ENCODE peak calls at places on chromosomes 6 and 20, in five cellular contexts. W, V, O, Y and S are unnamed samples.

GRCh38 chr6:1552296-1552761 is 57.4 kb upstream of the FOXC1 start:
- DNase-seq in Y (peak), W (no peak), O (no peak), V (no peak), S (no peak)

GRCh38 chr6:70180904-70181599 is 121.8 kb downstream of the COL9A1 start:
- DNase-seq in V (no peak), W (no peak), O (no peak), Y (no peak), S (no peak)

GRCh38 chr6:83708546-83708969 is 343 bp downstream of the SNAP91 start:
- DNase-seq in V (no peak), O (no peak), Y (no peak), W (no peak), S (no peak)

GRCh38 chr20:51104960-51105460 is 82.1 kb upstream of the KCNG1 start:
- DNase-seq in W (no peak), Y (no peak), V (no peak), O (no peak), S (no peak)

GRCh38 chr20:32149566-32150170 is 40.2 kb downstream of the TM9SF4 start:
- DNase-seq in W (no peak), Y (no peak), V (peak), O (no peak), S (no peak)

GRCh38 chr20:59680852-59681251 is 76.5 kb downstream of the PHACTR3 start:
- DNase-seq in W (no peak), Y (no peak), O (peak), V (no peak), S (no peak)

GRCh38 chr20:44091026-44091425 is 96.0 kb downstream of the JPH2 start:
- DNase-seq in Y (no peak), O (peak), W (no peak), V (no peak), S (no peak)

GRCh38 chr6:127366281-127367022 is 23.0 kb upstream of the ECHDC1 start:
- DNase-seq in O (peak), V (no peak), W (no peak), Y (peak), S (no peak)

GRCh38 chr20:49028684-49029083 is 17.4 kb upstream of the CSE1L start:
- DNase-seq in O (no peak), Y (peak), W (no peak), V (no peak), S (no peak)

GRCh38 chr6:167590193-167590592 is 236.5 kb upstream of the AFDN start:
- DNase-seq in V (no peak), W (no peak), Y (no peak), O (no peak), S (peak)

GRCh38 chr20:56091635-56092180 is 86.4 kb upstream of the CBLN4 start:
- DNase-seq in Y (peak), V (no peak), O (no peak), W (no peak), S (no peak)

GRCh38 chr6:142846883-142847287 is 98.1 kb downstream of the HIVEP2 start:
- DNase-seq in W (peak), O (peak), Y (peak), V (no peak), S (no peak)

GRCh38 chr6:157380458-157380778 is 572 bp upstream of the ZDHHC14 start:
- DNase-seq in W (no peak), Y (no peak), O (no peak), V (no peak), S (no peak)

GRCh38 chr6:154480144-154480639 is 30.3 kb downstream of the CNKSR3 start:
- DNase-seq in W (no peak), O (no peak), V (peak), Y (no peak), S (no peak)

GRCh38 chr6:32196682-32197616 is 4.5 kb upstream of the GPSM3 start:
- DNase-seq in W (peak), O (no peak), Y (no peak), V (peak), S (no peak)

GRCh38 chr6:157203312-157203744 is 120.0 kb downstream of the TMEM242 start:
- DNase-seq in O (no peak), Y (no peak), V (no peak), W (no peak), S (no peak)

GRCh38 chr6:2817778-2818443 is 23.8 kb downstream of the SERPINB1 start:
- DNase-seq in W (no peak), Y (peak), O (no peak), V (no peak), S (no peak)

GRCh38 chr6:28985396-28986164 is 19.5 kb downstream of the ZNF311 start:
- DNase-seq in Y (peak), W (peak), V (peak), O (peak), S (peak)

GRCh38 chr20:53984354-53984753 is 86.0 kb downstream of the BCAS1 start:
- DNase-seq in O (no peak), W (no peak), Y (no peak), V (no peak), S (no peak)

GRCh38 chr6:131443014-131443413 is 130.0 kb upstream of the ARG1 start:
- DNase-seq in V (no peak), Y (no peak), W (no peak), O (no peak), S (no peak)

GRCh38 chr6:26183581-26184408 is 96.6 kb downstream of the HFE start:
- DNase-seq in O (peak), Y (peak), V (peak), W (peak), S (no peak)

GRCh38 chr20:4451487-4451886 is 270.2 kb upstream of the PRND start:
- DNase-seq in Y (peak), O (no peak), W (no peak), V (no peak), S (peak)

GRCh38 chr20:4445331-4445730 is 276.4 kb upstream of the PRND start:
- DNase-seq in O (no peak), V (no peak), W (no peak), Y (no peak), S (peak)

GRCh38 chr20:4445780-4446179 is 275.9 kb upstream of the PRND start:
- DNase-seq in V (no peak), O (no peak), Y (no peak), W (no peak), S (peak)

GRCh38 chr20:4453369-4453768 is 268.3 kb upstream of the PRND start:
- DNase-seq in V (no peak), Y (no peak), W (no peak), O (no peak), S (no peak)

DNA sequence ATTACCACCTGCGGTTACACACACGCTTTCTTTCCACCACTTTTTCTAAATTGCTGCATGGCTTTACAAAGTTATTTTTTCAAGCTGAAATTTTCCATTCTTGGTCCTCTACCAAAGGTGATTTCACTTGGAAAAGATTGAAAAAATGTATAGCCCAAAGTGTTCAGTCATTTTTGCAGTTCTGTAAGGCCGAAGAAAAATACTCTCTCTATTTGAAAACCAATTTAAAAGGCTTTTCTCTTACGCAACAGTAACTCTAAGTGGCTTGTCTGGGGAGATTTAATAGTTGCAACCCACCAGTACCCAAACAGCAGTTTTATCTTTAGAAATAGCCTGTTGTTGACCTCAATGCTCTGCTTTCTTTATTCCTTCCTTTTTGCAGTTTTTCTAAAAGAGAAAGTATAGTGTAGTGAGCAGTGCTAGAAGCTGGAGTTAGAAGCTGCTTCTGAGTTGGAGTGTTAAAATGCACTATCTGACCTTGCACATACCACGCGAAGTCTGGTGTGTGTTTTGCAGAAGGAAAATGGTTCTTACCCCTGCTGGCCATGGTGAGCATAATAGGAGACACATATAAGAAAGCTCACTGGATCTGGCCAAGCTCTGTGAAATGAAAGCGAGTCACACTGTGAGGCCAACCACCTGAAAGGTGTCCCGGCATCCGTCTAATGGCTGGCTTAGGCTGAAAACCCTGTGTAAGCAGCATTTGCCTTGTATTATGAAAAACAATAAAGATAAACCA is 271.6 kb upstream of the PRND start:
- DNase-seq in Y (peak), O (no peak), V (no peak), W (no peak), S (peak)
- TF ChIP-seq CTCF in Y (peak), O (peak), V (no peak), W (no peak), S (no peak)

GRCh38 chr6:12614468-12614867 is 102.1 kb upstream of the PHACTR1 start:
- DNase-seq in V (no peak), W (no peak), Y (no peak), O (no peak), S (no peak)
- H3K4me3 ChIP-seq in V (no peak), W (no peak), Y (no peak), O (no peak), S (no peak)

DNA sequence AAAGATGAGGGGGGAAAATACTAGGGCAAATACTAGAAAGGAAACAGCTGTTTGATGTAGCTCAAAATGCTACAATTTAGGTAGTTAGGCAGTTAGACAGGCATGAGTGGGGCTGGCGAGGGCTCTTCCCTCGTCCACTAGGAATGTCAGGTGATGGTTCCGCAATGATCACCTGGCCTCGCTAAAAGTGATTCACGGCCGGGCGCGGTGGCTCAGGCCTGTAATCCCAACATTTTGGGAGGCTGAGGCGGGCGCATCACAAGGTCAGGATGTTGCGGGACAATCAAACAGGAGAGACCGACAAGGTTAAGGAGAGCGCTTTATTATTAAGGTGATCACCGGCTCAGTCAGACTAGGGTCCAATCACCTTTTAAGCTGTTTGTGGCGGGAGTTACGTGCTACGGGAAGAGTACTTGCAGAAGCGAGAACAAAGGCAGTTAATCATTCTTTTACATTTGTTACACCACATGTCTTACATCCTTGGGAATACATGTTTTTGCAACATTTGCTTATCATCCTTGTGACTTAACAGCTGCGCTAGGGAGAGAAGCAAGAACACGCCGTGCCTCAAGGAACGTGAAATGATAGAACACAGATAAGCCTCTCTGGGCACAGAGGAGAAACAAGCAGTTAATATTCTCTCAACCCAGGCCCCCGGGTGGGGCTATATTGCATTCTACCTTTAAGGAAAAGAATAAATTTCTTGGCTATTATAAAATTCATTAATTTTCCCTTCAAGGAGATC is 1025.4 kb downstream of the EYS start:
- DNase-seq in Y (no peak), V (no peak), O (no peak), W (no peak), S (no peak)
- TF ChIP-seq CTCF in Y (no peak), V (no peak), O (no peak), W (no peak), S (no peak)

DNA sequence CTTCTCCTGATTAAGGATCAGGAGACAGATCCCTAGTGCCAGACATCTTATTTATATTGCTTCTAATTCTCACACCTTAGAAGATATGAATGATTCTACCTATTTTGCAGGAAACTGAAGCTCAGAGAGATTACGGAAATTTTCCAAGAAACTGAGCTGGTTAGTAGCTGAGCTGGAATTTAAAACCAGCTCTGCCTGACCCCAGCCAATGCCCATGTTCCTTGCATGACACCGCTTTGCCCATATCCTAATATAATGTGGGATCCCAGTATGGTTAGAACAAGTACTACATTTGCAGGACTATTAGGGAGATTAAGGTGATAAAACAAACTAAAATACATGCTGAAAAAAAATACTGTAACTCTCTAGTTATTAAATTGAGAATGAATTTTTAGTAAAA is 1.9 kb downstream of the TMEM30A start:
- DNase-seq in Y (no peak), W (no peak), O (no peak), V (no peak), S (no peak)
- H3K4me3 ChIP-seq in Y (peak), W (peak), O (peak), V (peak), S (peak)

GRCh38 chr6:110731898-110732297 is 83.4 kb downstream of the CDK19 start:
- DNase-seq in Y (no peak), V (no peak), W (no peak), O (no peak), S (no peak)
- TF ChIP-seq CTCF in Y (no peak), V (no peak), W (no peak), O (no peak), S (no peak)

DNA sequence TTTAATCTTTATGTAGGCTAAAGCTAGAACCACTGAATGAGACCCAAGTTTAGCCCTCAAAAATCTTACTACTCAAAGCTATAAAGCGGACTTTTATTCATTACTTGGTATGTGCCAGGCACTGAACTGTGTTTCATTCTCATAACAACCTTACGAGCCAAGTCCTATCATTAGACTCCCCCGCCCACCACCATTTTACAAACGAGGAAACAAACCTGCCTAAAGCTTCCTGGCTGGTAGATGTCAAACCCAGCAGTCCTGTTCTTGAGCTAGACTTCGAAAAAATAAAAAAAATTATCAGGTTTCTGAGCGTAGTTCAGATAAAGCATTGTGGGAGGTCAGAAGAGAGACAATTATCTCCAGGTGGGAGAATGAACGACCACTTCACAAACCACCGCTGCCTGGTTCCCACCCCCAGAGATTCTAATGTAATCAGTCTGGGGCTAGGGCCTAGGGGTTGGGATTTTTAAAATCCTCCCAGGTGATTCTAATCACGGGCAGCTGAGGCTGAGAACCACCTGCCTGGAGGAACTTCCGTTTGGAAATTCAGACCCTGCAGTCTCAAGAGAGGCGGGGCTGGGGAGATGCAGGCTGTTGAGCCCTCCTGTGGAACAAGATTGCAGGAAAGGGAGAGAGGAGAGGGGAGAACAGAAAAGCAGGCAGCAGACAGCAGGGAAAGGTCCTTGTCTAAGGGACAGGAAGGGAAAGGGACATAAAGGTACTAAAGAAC is 8.6 kb downstream of the ADTRP start:
- DNase-seq in W (no peak), V (no peak), Y (peak), O (no peak), S (no peak)
- H3K4me3 ChIP-seq in W (no peak), V (no peak), Y (peak), O (no peak), S (peak)

GRCh38 chr20:62064788-62065668 is 653 bp downstream of the TAF4 start:
- DNase-seq in O (peak), W (no peak), V (peak), Y (no peak), S (no peak)

GRCh38 chr20:62063601-62063980 is 2.1 kb downstream of the TAF4 start:
- DNase-seq in V (peak), O (peak), W (no peak), Y (no peak), S (no peak)

GRCh38 chr20:62065669-62066338 is at the start of gene TAF4:
- DNase-seq in V (peak), Y (peak), W (peak), O (peak), S (no peak)

GRCh38 chr20:62062661-62063600 is 2.8 kb downstream of the TAF4 start:
- DNase-seq in W (no peak), Y (no peak), O (peak), V (peak), S (no peak)

GRCh38 chr20:62063981-62064787 is 1.5 kb downstream of the TAF4 start:
- DNase-seq in V (peak), Y (peak), O (peak), W (peak), S (no peak)
- TF ChIP-seq CTCF in V (no peak), Y (no peak), O (peak), W (no peak), S (no peak)